ENCODE peak calls at places on chromosomes 12 and 14, in nine cellular contexts. T is neural progenitor cell; F is CD8-positive, alpha-beta memory T cell; J is neuronal stem cell; O is adrenal gland; B is transverse colon; G is colonic mucosa; W is right atrium auricular region; S is heart right ventricle. C is an unnamed sample.

GRCh38 chr12:6873094-6874006 is at the start of gene SPSB2:
- DNase-seq in T (peak; percentile 100), F (peak; percentile 99), J (peak; percentile 99), O (peak; percentile 99), B (peak; percentile 99), G (peak; percentile 99), W (peak; percentile 94), S (peak; percentile 97), C (peak; percentile 99)

GRCh38 chr12:91364591-91365184 is 182.1 kb upstream of the DCN start:
- DNase-seq in T (no peak), F (no peak), J (no peak), O (no peak), B (no peak), G (no peak), W (no peak), S (no peak), C (no peak)

GRCh38 chr12:6539276-6540134 is 5.2 kb downstream of the GAPDH start:
- DNase-seq in T (peak; percentile 41), F (no peak), J (no peak), O (no peak), B (no peak), G (peak; percentile 56), W (no peak), S (no peak), C (no peak)

GRCh38 chr12:64181504-64182291 is 40.4 kb downstream of the KICS2 start:
- DNase-seq in T (peak; percentile 49), F (no peak), J (peak; percentile 23), O (peak; percentile 74), B (peak; percentile 51), G (peak; percentile 50), W (no peak), S (peak; percentile 58), C (peak; percentile 71)

GRCh38 chr14:77011226-77011762 is 17.2 kb downstream of the IRF2BPL start:
- DNase-seq in T (no peak), F (no peak), J (no peak), O (no peak), B (peak; percentile 62), G (peak; percentile 73), W (no peak), S (no peak), C (no peak)

GRCh38 chr12:67457799-67458680 is 188.9 kb downstream of the CAND1 start:
- DNase-seq in T (no peak), F (no peak), J (no peak), O (no peak), B (no peak), G (no peak), W (no peak), S (no peak), C (no peak)

GRCh38 chr14:22556021-22556989 is 32.7 kb downstream of the DAD1 start:
- DNase-seq in T (no peak), F (peak; percentile 100), J (no peak), O (peak; percentile 26), B (peak; percentile 88), G (peak; percentile 73), W (no peak), S (peak; percentile 46), C (peak; percentile 36)

GRCh38 chr14:69727860-69728259 is 39.1 kb upstream of the SRSF5 start:
- DNase-seq in T (no peak), F (no peak), J (no peak), O (no peak), B (no peak), G (no peak), W (no peak), S (no peak), C (no peak)

GRCh38 chr14:95039993-95040348 is 117.4 kb downstream of the DICER1 start:
- DNase-seq in T (no peak), F (no peak), J (no peak), O (no peak), B (no peak), G (peak; percentile 15), W (peak; percentile 49), S (no peak), C (no peak)

GRCh38 chr12:132746621-132747020 is 15.0 kb downstream of the ANKLE2 start:
- DNase-seq in T (no peak), F (no peak), J (no peak), O (no peak), B (no peak), G (no peak), W (no peak), S (no peak), C (no peak)

GRCh38 chr12:124766745-124767074 is 97.0 kb downstream of the SCARB1 start:
- DNase-seq in T (no peak), F (no peak), J (no peak), O (no peak), B (no peak), G (no peak), W (no peak), S (no peak), C (no peak)

GRCh38 chr12:128863957-128864356 is 10.7 kb downstream of the GLT1D1 start:
- DNase-seq in T (no peak), F (no peak), J (no peak), O (no peak), B (no peak), G (no peak), W (no peak), S (no peak), C (no peak)

GRCh38 chr14:70020350-70021170 is 141.3 kb downstream of the SMOC1 start:
- DNase-seq in T (no peak), F (no peak), J (no peak), O (no peak), B (no peak), G (no peak), W (no peak), S (no peak), C (no peak)

GRCh38 chr12:121095544-121096198 is 37.0 kb upstream of the P2RX7 start:
- DNase-seq in T (peak; percentile 86), F (peak; percentile 73), J (peak; percentile 67), O (peak; percentile 69), B (peak; percentile 76), G (peak; percentile 68), W (peak; percentile 78), S (peak; percentile 58), C (peak; percentile 58)

GRCh38 chr14:34020014-34020413 is 69.1 kb upstream of the EGLN3 start:
- DNase-seq in T (no peak), F (no peak), J (no peak), O (no peak), B (no peak), G (no peak), W (no peak), S (no peak), C (no peak)

GRCh38 chr12:110247340-110248095 is 33.5 kb upstream of the ATP2A2 start:
- DNase-seq in T (no peak), F (no peak), J (no peak), O (no peak), B (peak; percentile 84), G (peak; percentile 88), W (peak; percentile 56), S (no peak), C (peak; percentile 65)
- H3K27ac ChIP-seq in T (no peak overlapping the region), F (no peak overlapping the region), J (no peak overlapping the region), O (no peak overlapping the region), B (peak overlapping the region; percentile 86), G (peak overlapping the region; percentile 91), W (peak overlapping the region; percentile 88), S (peak overlapping the region; percentile 94), C (peak overlapping the region; percentile 65)

GRCh38 chr12:42692749-42693148 is 103.2 kb upstream of the PRICKLE1 start:
- DNase-seq in T (no peak), F (no peak), J (no peak), O (no peak), B (no peak), G (no peak), W (no peak), S (no peak), C (no peak)
- H3K4me3 ChIP-seq in T (no peak overlapping the region), F (no peak overlapping the region), J (no peak overlapping the region), O (no peak overlapping the region), B (no peak overlapping the region), G (no peak overlapping the region), W (peak overlapping the region; percentile 27), S (peak overlapping the region; percentile 50), C (no peak overlapping the region)

GRCh38 chr14:99271288-99271941 is 582 bp downstream of the BCL11B start:
- DNase-seq in T (no peak), F (no peak), J (no peak), O (no peak), B (no peak), G (no peak), W (no peak), S (no peak), C (no peak)

GRCh38 chr14:99273025-99273723 is 1.2 kb upstream of the BCL11B start:
- DNase-seq in T (peak; percentile 68), F (peak; percentile 56), J (no peak), O (peak; percentile 20), B (peak; percentile 63), G (peak; percentile 87), W (no peak), S (no peak), C (peak; percentile 79)

GRCh38 chr14:99273724-99274345 is 1.8 kb upstream of the BCL11B start:
- DNase-seq in T (no peak), F (no peak), J (no peak), O (no peak), B (peak; percentile 69), G (peak; percentile 87), W (no peak), S (no peak), C (peak; percentile 59)

GRCh38 chr14:99271951-99272668 is at the start of gene BCL11B:
- DNase-seq in T (peak; percentile 71), F (peak; percentile 90), J (no peak), O (peak; percentile 69), B (peak; percentile 82), G (peak; percentile 87), W (no peak), S (peak; percentile 48), C (peak; percentile 91)

DNA sequence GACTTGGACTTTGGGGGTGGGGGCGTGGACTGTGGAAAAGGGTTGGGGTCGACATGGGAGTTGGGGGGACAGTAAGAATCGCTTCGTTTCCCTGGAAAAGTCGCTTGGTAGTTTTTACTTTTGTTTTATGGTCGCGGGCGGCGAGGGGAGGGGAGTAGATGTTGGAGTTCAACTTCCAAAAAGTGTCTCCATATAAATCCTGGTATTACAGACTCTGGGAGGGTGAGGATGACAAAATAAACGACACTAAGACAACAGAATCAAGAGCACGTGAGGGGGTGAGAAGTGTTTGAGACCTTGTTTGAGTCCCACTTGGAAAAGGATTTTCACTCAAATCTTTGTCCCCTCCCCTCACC is 650 bp upstream of the BCL11B start:
- DNase-seq in T (no peak), F (no peak), J (no peak), O (no peak), B (no peak), G (no peak), W (no peak), S (no peak), C (no peak)
- H3K27me3 ChIP-seq in T (peaks cover 97% of the 10 kb centered on the region), F (no peaks in the 10 kb centered on the region), J (peaks cover 94% of the 10 kb centered on the region), O (peaks cover 64% of the 10 kb centered on the region), B (peaks cover 75% of the 10 kb centered on the region), G (peaks cover 16% of the 10 kb centered on the region), W (peaks cover 28% of the 10 kb centered on the region), S (peaks cover 63% of the 10 kb centered on the region), C (no peaks in the 10 kb centered on the region)

DNA sequence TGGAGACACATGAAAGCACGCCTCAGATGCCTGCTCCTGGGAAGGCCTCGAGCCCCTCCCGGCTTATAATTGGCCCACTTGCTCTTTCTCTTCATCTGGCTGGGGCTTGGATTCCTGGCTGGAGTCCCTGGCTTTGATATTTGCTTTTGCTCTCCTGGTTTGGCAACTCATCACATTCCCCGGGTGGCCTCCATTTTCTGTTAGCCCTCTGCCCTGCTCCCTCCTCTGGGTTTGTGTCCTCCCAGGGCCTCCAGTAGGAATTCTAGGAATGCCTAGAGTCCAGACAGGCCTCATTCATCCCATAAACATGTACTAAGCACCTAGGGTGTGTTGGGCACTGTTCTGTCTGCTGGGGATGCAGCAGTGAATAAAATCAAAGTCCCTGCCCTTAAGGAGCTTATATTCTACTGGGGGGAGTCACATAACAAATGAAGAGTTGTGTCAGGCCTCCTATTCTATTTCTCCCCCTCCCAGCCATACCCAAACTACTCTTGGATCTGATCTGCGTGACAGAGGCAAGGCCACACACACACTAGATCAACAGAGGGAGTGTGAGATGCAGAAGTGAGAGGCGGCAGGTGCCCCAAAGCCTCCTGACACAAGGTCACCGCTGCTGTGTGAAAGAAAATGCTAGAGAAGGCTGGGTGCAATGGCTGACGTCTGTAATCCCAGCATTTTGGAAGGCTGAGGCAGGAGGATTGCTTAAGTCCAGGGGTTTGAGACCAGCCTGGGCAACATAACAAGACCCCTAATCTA is 21.3 kb upstream of the TSPAN9 start:
- DNase-seq in T (peak; percentile 36), F (no peak), J (no peak), O (no peak), B (no peak), G (no peak), W (no peak), S (no peak), C (no peak)
- H3K27ac ChIP-seq in T (no peak overlapping the region), F (no peak overlapping the region), J (no peak overlapping the region), O (no peak overlapping the region), B (peak overlapping the region; percentile 63), G (no peak overlapping the region), W (no peak overlapping the region), S (no peak overlapping the region), C (peak overlapping the region; percentile 63)

C was measured in thyroid gland.